ENCODE peak calls at places on chromosomes 12 and 14, in five cellular contexts. One of them, this sample, is unnamed.
A peak's percentile ranks its signal among the peaks of the same experiment; 100 is the strongest.

GRCh38 chr14:57266060-57266459 is 2.6 kb downstream of the EXOC5 start:
- DNase-seq in BJ: no peak
- DNase-seq in dorsolateral prefrontal cortex: no peak
- DNase-seq in epithelial cell of esophagus: peak; percentile 3
- DNase-seq in fibroblast of the aortic adventitia: peak; percentile 11
- DNase-seq in this sample: no peak

GRCh38 chr14:25884657-25885056 is 713.2 kb downstream of the NOVA1 start:
- DNase-seq in BJ: no peak
- DNase-seq in dorsolateral prefrontal cortex: no peak
- DNase-seq in epithelial cell of esophagus: no peak
- DNase-seq in fibroblast of the aortic adventitia: no peak
- DNase-seq in this sample: no peak

GRCh38 chr12:49984960-49985359 is 12.2 kb downstream of the AQP6 start:
- DNase-seq in BJ: no peak
- DNase-seq in dorsolateral prefrontal cortex: no peak
- DNase-seq in epithelial cell of esophagus: no peak
- DNase-seq in fibroblast of the aortic adventitia: no peak
- DNase-seq in this sample: no peak

GRCh38 chr12:93502802-93503623 is 35.7 kb downstream of the MRPL42 start:
- DNase-seq in BJ: no peak
- DNase-seq in dorsolateral prefrontal cortex: no peak
- DNase-seq in epithelial cell of esophagus: peak; percentile 51
- DNase-seq in fibroblast of the aortic adventitia: peak; percentile 67
- DNase-seq in this sample: no peak

GRCh38 chr14:89651805-89652204 is 234.8 kb upstream of the FOXN3 start:
- DNase-seq in BJ: no peak
- DNase-seq in dorsolateral prefrontal cortex: no peak
- DNase-seq in epithelial cell of esophagus: no peak
- DNase-seq in fibroblast of the aortic adventitia: no peak
- DNase-seq in this sample: no peak

GRCh38 chr14:97411938-97412612 is 614.9 kb downstream of the VRK1 start:
- DNase-seq in BJ: no peak
- DNase-seq in dorsolateral prefrontal cortex: no peak
- DNase-seq in epithelial cell of esophagus: no peak
- DNase-seq in fibroblast of the aortic adventitia: no peak
- DNase-seq in this sample: no peak

GRCh38 chr14:101480747-101481530 is 80.4 kb upstream of the DIO3 start:
- DNase-seq in BJ: no peak
- DNase-seq in dorsolateral prefrontal cortex: peak; percentile 17
- DNase-seq in epithelial cell of esophagus: peak; percentile 89
- DNase-seq in fibroblast of the aortic adventitia: peak; percentile 57
- DNase-seq in this sample: no peak

GRCh38 chr12:116539905-116540482 is 19.2 kb upstream of the MAP1LC3B2 start:
- DNase-seq in BJ: no peak
- DNase-seq in dorsolateral prefrontal cortex: peak; percentile 70
- DNase-seq in epithelial cell of esophagus: peak; percentile 66
- DNase-seq in fibroblast of the aortic adventitia: peak; percentile 77
- DNase-seq in this sample: no peak

GRCh38 chr14:78129375-78129774 is 40.8 kb upstream of the NRXN3 start:
- DNase-seq in BJ: no peak
- DNase-seq in dorsolateral prefrontal cortex: no peak
- DNase-seq in epithelial cell of esophagus: no peak
- DNase-seq in fibroblast of the aortic adventitia: no peak
- DNase-seq in this sample: no peak

GRCh38 chr12:123097521-123098084 is 53.3 kb downstream of the PITPNM2 start:
- DNase-seq in BJ: no peak
- DNase-seq in dorsolateral prefrontal cortex: peak; percentile 74
- DNase-seq in epithelial cell of esophagus: no peak
- DNase-seq in fibroblast of the aortic adventitia: no peak
- DNase-seq in this sample: no peak

GRCh38 chr12:28223853-28224252 is 33.6 kb downstream of the CCDC91 start:
- DNase-seq in BJ: no peak
- DNase-seq in dorsolateral prefrontal cortex: no peak
- DNase-seq in epithelial cell of esophagus: no peak
- DNase-seq in fibroblast of the aortic adventitia: no peak
- DNase-seq in this sample: no peak

GRCh38 chr14:69980457-69981414 is 101.5 kb downstream of the SMOC1 start:
- DNase-seq in BJ: no peak
- DNase-seq in dorsolateral prefrontal cortex: peak; percentile 50
- DNase-seq in epithelial cell of esophagus: peak; percentile 62
- DNase-seq in fibroblast of the aortic adventitia: no peak
- DNase-seq in this sample: no peak

GRCh38 chr12:18703326-18703725 is 34.5 kb downstream of the PLCZ1 start:
- DNase-seq in BJ: no peak
- DNase-seq in dorsolateral prefrontal cortex: no peak
- DNase-seq in epithelial cell of esophagus: no peak
- DNase-seq in fibroblast of the aortic adventitia: peak; percentile 30
- DNase-seq in this sample: no peak

GRCh38 chr14:64684091-64684490 is 20.1 kb upstream of the PLEKHG3 start:
- DNase-seq in BJ: no peak
- DNase-seq in dorsolateral prefrontal cortex: no peak
- DNase-seq in epithelial cell of esophagus: no peak
- DNase-seq in fibroblast of the aortic adventitia: peak; percentile 34
- DNase-seq in this sample: no peak

GRCh38 chr12:117936722-117937484 is 31.9 kb downstream of the KSR2 start:
- DNase-seq in BJ: no peak
- DNase-seq in dorsolateral prefrontal cortex: no peak
- DNase-seq in epithelial cell of esophagus: no peak
- DNase-seq in fibroblast of the aortic adventitia: no peak
- DNase-seq in this sample: no peak

GRCh38 chr12:4445156-4446020 is at the start of gene FGF6:
- DNase-seq in BJ: no peak
- DNase-seq in dorsolateral prefrontal cortex: no peak
- DNase-seq in epithelial cell of esophagus: no peak
- DNase-seq in fibroblast of the aortic adventitia: no peak
- DNase-seq in this sample: no peak

GRCh38 chr12:3043406-3043805 is 33.8 kb upstream of the TSPAN9 start:
- DNase-seq in BJ: no peak
- DNase-seq in dorsolateral prefrontal cortex: no peak
- DNase-seq in epithelial cell of esophagus: no peak
- DNase-seq in fibroblast of the aortic adventitia: no peak
- DNase-seq in this sample: no peak

GRCh38 chr12:57737467-57738141 is 938 bp downstream of the AGAP2 start:
- DNase-seq in BJ: no peak
- DNase-seq in dorsolateral prefrontal cortex: no peak
- DNase-seq in epithelial cell of esophagus: no peak
- DNase-seq in fibroblast of the aortic adventitia: no peak
- DNase-seq in this sample: no peak

GRCh38 chr12:46154221-46154975 is 114.4 kb downstream of the SLC38A1 start:
- DNase-seq in BJ: peak; percentile 31
- DNase-seq in dorsolateral prefrontal cortex: no peak
- DNase-seq in epithelial cell of esophagus: peak; percentile 94
- DNase-seq in fibroblast of the aortic adventitia: peak; percentile 74
- DNase-seq in this sample: peak; percentile 27

GRCh38 chr14:52706286-52706685 is 714 bp upstream of the PSMC6 start:
- DNase-seq in BJ: no peak
- DNase-seq in dorsolateral prefrontal cortex: no peak
- DNase-seq in epithelial cell of esophagus: peak; percentile 26
- DNase-seq in fibroblast of the aortic adventitia: no peak
- DNase-seq in this sample: no peak
- H3K4me3 ChIP-seq in BJ: peak overlapping the region; percentile 76
- H3K4me3 ChIP-seq in dorsolateral prefrontal cortex: peak overlapping the region; percentile 90
- H3K4me3 ChIP-seq in epithelial cell of esophagus: peak overlapping the region; percentile 95
- H3K4me3 ChIP-seq in fibroblast of the aortic adventitia: peak overlapping the region; percentile 87
- H3K4me3 ChIP-seq in this sample: peak overlapping the region; percentile 96

GRCh38 chr12:104958009-104958945 is at the start of gene SLC41A2:
- DNase-seq in BJ: peak; percentile 54
- DNase-seq in dorsolateral prefrontal cortex: peak; percentile 71
- DNase-seq in epithelial cell of esophagus: peak; percentile 76
- DNase-seq in fibroblast of the aortic adventitia: peak; percentile 95
- DNase-seq in this sample: peak; percentile 75
- TF ChIP-seq CTCF in BJ: no peak
- TF ChIP-seq CTCF in dorsolateral prefrontal cortex: no peak
- TF ChIP-seq CTCF in epithelial cell of esophagus: peak; percentile 27
- TF ChIP-seq CTCF in fibroblast of the aortic adventitia: peak; percentile 4
- TF ChIP-seq CTCF in this sample: no peak

GRCh38 chr12:48969847-48970701 is 1.5 kb downstream of the WNT10B start:
- DNase-seq in BJ: no peak
- DNase-seq in dorsolateral prefrontal cortex: no peak
- DNase-seq in epithelial cell of esophagus: no peak
- DNase-seq in fibroblast of the aortic adventitia: no peak
- DNase-seq in this sample: no peak
- H3K4me3 ChIP-seq in BJ: no peak overlapping the region
- H3K4me3 ChIP-seq in dorsolateral prefrontal cortex: peak overlapping the region; percentile 49
- H3K4me3 ChIP-seq in epithelial cell of esophagus: no peak overlapping the region
- H3K4me3 ChIP-seq in fibroblast of the aortic adventitia: no peak overlapping the region
- H3K4me3 ChIP-seq in this sample: peak overlapping the region; percentile 35

DNA sequence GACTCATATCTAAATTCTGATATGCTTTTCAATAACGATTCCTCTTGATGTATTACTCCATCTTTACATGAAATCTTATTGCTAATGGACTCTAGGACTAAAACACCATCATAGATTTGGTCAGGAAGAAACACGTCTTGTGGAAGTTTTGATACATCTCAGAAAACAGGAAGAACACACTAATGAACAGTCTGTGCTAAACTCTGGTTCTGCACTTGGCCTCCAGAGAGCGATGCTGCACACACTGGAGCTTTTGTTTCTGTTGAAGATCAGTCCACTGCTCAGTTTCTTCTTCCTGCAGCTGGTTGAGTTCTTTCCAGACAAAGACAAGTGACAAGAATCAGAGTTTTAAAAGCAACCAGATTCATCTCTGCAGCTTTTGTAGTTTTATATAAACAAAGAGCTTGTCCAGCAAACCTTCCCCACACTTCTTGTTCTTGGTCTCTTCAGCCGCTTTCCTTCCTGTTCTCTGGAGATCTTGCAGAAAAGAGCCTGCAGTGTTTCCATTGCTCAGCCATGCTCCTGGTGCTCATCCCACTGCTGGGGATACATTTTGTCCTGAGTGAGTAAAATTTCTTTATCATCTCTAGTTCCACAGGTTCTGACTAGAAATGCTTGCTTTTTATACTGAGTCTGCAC is 229.1 kb upstream of the OR4E1 start:
- DNase-seq in BJ: no peak
- DNase-seq in dorsolateral prefrontal cortex: no peak
- DNase-seq in epithelial cell of esophagus: no peak
- DNase-seq in fibroblast of the aortic adventitia: no peak
- DNase-seq in this sample: no peak
- TF ChIP-seq CTCF in BJ: no peak
- TF ChIP-seq CTCF in dorsolateral prefrontal cortex: peak; percentile 41
- TF ChIP-seq CTCF in epithelial cell of esophagus: peak; percentile 35
- TF ChIP-seq CTCF in fibroblast of the aortic adventitia: peak; percentile 12
- TF ChIP-seq CTCF in this sample: peak; percentile 19

GRCh38 chr14:51430079-51430478 is 190.0 kb downstream of the TMX1 start:
- DNase-seq in BJ: no peak
- DNase-seq in dorsolateral prefrontal cortex: no peak
- DNase-seq in epithelial cell of esophagus: no peak
- DNase-seq in fibroblast of the aortic adventitia: peak; percentile 26
- DNase-seq in this sample: no peak
- H3K4me3 ChIP-seq in BJ: no peak overlapping the region
- H3K4me3 ChIP-seq in dorsolateral prefrontal cortex: peak overlapping the region; percentile 2
- H3K4me3 ChIP-seq in epithelial cell of esophagus: no peak overlapping the region
- H3K4me3 ChIP-seq in fibroblast of the aortic adventitia: no peak overlapping the region
- H3K4me3 ChIP-seq in this sample: no peak overlapping the region

GRCh38 chr12:43805857-43806736 is at the start of gene TWF1:
- DNase-seq in BJ: no peak
- DNase-seq in dorsolateral prefrontal cortex: peak; percentile 82
- DNase-seq in epithelial cell of esophagus: peak; percentile 85
- DNase-seq in fibroblast of the aortic adventitia: peak; percentile 57
- DNase-seq in this sample: no peak
- TF ChIP-seq CTCF in BJ: peak; percentile 36
- TF ChIP-seq CTCF in dorsolateral prefrontal cortex: peak; percentile 4
- TF ChIP-seq CTCF in epithelial cell of esophagus: peak; percentile 44
- TF ChIP-seq CTCF in fibroblast of the aortic adventitia: peak; percentile 51
- TF ChIP-seq CTCF in this sample: no peak

DNA sequence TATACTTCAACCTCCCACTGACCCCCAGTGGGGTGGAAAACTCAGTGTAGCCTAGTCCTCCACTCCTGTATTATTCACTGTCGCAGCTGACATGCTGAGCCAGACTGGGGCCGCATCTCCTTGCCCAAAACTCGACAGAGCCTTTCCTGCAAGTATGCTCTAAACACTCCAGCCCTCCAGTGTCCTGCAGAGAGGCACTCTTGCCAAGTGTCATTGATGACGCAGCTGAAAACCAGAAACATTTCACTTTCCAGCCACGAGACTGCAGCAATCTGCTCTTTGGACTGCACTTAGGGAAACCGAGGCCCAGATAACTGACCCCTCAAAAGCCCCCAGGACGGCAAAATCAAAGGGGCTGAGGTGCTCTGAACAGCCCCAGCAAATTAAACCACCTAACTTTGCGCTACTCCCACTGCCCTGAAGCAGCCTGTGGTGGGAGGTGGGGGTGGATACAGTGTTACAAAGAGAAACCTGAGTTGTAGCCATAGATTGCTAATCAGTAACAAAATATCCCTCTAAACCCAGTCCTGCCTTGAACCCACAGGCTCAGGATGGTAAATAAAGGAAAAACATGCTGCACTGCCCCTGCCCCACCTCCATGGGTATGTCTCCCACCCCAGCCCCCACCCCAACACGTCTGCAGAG is 2.6 kb downstream of the CCDC85C start:
- DNase-seq in BJ: no peak
- DNase-seq in dorsolateral prefrontal cortex: no peak
- DNase-seq in epithelial cell of esophagus: no peak
- DNase-seq in fibroblast of the aortic adventitia: peak; percentile 58
- DNase-seq in this sample: no peak
- H3K4me3 ChIP-seq in BJ: peak overlapping the region; percentile 39
- H3K4me3 ChIP-seq in dorsolateral prefrontal cortex: no peak overlapping the region
- H3K4me3 ChIP-seq in epithelial cell of esophagus: peak overlapping the region; percentile 65
- H3K4me3 ChIP-seq in fibroblast of the aortic adventitia: peak overlapping the region; percentile 59
- H3K4me3 ChIP-seq in this sample: peak overlapping the region; percentile 47

GRCh38 chr12:113996026-113996425 is 29.9 kb upstream of the RBM19 start:
- DNase-seq in BJ: no peak
- DNase-seq in dorsolateral prefrontal cortex: no peak
- DNase-seq in epithelial cell of esophagus: no peak
- DNase-seq in fibroblast of the aortic adventitia: no peak
- DNase-seq in this sample: no peak
- TF ChIP-seq CTCF in BJ: no peak
- TF ChIP-seq CTCF in dorsolateral prefrontal cortex: no peak
- TF ChIP-seq CTCF in epithelial cell of esophagus: no peak
- TF ChIP-seq CTCF in fibroblast of the aortic adventitia: no peak
- TF ChIP-seq CTCF in this sample: peak; percentile 23

GRCh38 chr12:848519-849191 is 96.3 kb downstream of the WNK1 start:
- DNase-seq in BJ: no peak
- DNase-seq in dorsolateral prefrontal cortex: no peak
- DNase-seq in epithelial cell of esophagus: peak; percentile 21
- DNase-seq in fibroblast of the aortic adventitia: peak; percentile 73
- DNase-seq in this sample: no peak

GRCh38 chr12:851343-851742 is 98.2 kb downstream of the RAD52 start:
- DNase-seq in BJ: no peak
- DNase-seq in dorsolateral prefrontal cortex: no peak
- DNase-seq in epithelial cell of esophagus: no peak
- DNase-seq in fibroblast of the aortic adventitia: peak; percentile 81
- DNase-seq in this sample: no peak

GRCh38 chr12:852864-853263 is 96.6 kb downstream of the RAD52 start:
- DNase-seq in BJ: no peak
- DNase-seq in dorsolateral prefrontal cortex: no peak
- DNase-seq in epithelial cell of esophagus: peak; percentile 53
- DNase-seq in fibroblast of the aortic adventitia: no peak
- DNase-seq in this sample: no peak

GRCh38 chr12:849192-849527 is 96.8 kb downstream of the WNK1 start:
- DNase-seq in BJ: no peak
- DNase-seq in dorsolateral prefrontal cortex: no peak
- DNase-seq in epithelial cell of esophagus: no peak
- DNase-seq in fibroblast of the aortic adventitia: no peak
- DNase-seq in this sample: no peak

GRCh38 chr12:851913-852312 is 97.6 kb downstream of the RAD52 start:
- DNase-seq in BJ: peak; percentile 23
- DNase-seq in dorsolateral prefrontal cortex: no peak
- DNase-seq in epithelial cell of esophagus: peak; percentile 81
- DNase-seq in fibroblast of the aortic adventitia: peak; percentile 88
- DNase-seq in this sample: no peak
- H3K4me3 ChIP-seq in BJ: no peak overlapping the region
- H3K4me3 ChIP-seq in dorsolateral prefrontal cortex: no peak overlapping the region
- H3K4me3 ChIP-seq in epithelial cell of esophagus: peak overlapping the region; percentile 24
- H3K4me3 ChIP-seq in fibroblast of the aortic adventitia: peak overlapping the region; percentile 45
- H3K4me3 ChIP-seq in this sample: no peak overlapping the region